ENCODE peak calls at places on chromosomes 12 and 14, in four cellular contexts. U, Z, Y and C are unnamed samples.

GRCh38 chr12:11650697-11651281 is 1.3 kb downstream of the ETV6 start:
- DNase-seq in U (peak), Y (peak), Z (peak), C (no peak)

GRCh38 chr14:65832431-65833253 is 420.1 kb downstream of the FUT8 start:
- DNase-seq in Y (peak), U (peak), Z (peak), C (peak)

GRCh38 chr12:55727643-55728184 is 1.1 kb downstream of the CD63 start:
- DNase-seq in Z (peak), Y (peak), U (peak), C (no peak)

GRCh38 chr12:54299515-54300266 is 1.1 kb downstream of the NFE2 start:
- DNase-seq in U (no peak), Z (peak), Y (no peak), C (no peak)

GRCh38 chr14:34018125-34018524 is 67.3 kb upstream of the EGLN3 start:
- DNase-seq in Y (no peak), U (no peak), Z (no peak), C (no peak)

GRCh38 chr12:50507930-50508329 is 3.1 kb downstream of the DIP2B start:
- DNase-seq in Y (no peak), Z (no peak), U (no peak), C (no peak)

GRCh38 chr14:32366995-32367394 is 37.9 kb downstream of the AKAP6 start:
- DNase-seq in Z (no peak), U (no peak), Y (no peak), C (no peak)

GRCh38 chr14:68637106-68638021 is 155.5 kb downstream of the ZFP36L1 start:
- DNase-seq in U (peak), Z (no peak), Y (peak), C (no peak)

GRCh38 chr12:114779647-114780046 is 95.7 kb upstream of the TBX3 start:
- DNase-seq in U (no peak), Y (no peak), Z (no peak), C (no peak)

GRCh38 chr12:53053223-53054111 is 3.6 kb downstream of the TNS2 start:
- DNase-seq in Y (no peak), U (no peak), Z (peak), C (peak)

GRCh38 chr12:69161835-69162234 is 77.5 kb upstream of the CPSF6 start:
- DNase-seq in U (peak), Y (no peak), Z (no peak), C (no peak)

GRCh38 chr14:92534863-92535654 is 21.5 kb downstream of the RIN3 start:
- DNase-seq in U (no peak), Y (no peak), Z (no peak), C (no peak)

GRCh38 chr12:31118831-31119530 is 45.3 kb downstream of the DDX11 start:
- DNase-seq in Z (no peak), Y (no peak), U (peak), C (no peak)

GRCh38 chr12:114885501-114885900 is 201.5 kb upstream of the TBX3 start:
- DNase-seq in Z (no peak), U (no peak), Y (no peak), C (no peak)

GRCh38 chr12:68286396-68286795 is 33.0 kb upstream of the IL22 start:
- DNase-seq in U (no peak), Y (no peak), Z (no peak), C (no peak)

GRCh38 chr14:81219821-81220487 is 805 bp downstream of the GTF2A1 start:
- DNase-seq in U (no peak), Z (peak), Y (peak), C (peak)

GRCh38 chr12:110269622-110270124 is 11.4 kb upstream of the ATP2A2 start:
- DNase-seq in U (peak), Y (peak), Z (peak), C (no peak)

DNA sequence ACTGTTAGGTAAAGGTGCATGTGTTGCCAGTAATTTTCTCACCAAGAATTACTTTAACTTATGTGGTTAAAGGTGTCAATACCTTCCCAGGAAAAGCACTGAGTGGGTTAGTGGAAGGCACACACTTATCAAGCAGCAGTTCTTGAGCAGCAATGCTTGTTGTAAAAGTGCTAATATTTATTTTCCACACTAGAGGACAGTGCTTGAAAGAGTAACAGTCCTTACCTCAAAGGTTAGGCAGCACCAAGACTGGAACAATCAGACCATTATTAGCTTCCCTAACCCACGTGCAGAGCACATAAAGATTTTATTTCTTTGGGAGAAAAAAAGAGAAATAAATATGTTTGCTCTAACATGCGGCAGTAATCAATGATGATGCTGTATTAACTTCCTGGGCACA is 48.8 kb upstream of the KRR1 start:
- DNase-seq in U (peak), Z (peak), Y (peak), C (peak)
- H3K27ac ChIP-seq in U (no peak), Z (no peak), Y (no peak), C (no peak)

GRCh38 chr12:71439613-71440392 is at the start of gene LGR5:
- DNase-seq in U (peak), Z (peak), Y (peak), C (no peak)
- H3K4me2 ChIP-seq in U (peak), Z (peak), Y (peak), C (no peak)

DNA sequence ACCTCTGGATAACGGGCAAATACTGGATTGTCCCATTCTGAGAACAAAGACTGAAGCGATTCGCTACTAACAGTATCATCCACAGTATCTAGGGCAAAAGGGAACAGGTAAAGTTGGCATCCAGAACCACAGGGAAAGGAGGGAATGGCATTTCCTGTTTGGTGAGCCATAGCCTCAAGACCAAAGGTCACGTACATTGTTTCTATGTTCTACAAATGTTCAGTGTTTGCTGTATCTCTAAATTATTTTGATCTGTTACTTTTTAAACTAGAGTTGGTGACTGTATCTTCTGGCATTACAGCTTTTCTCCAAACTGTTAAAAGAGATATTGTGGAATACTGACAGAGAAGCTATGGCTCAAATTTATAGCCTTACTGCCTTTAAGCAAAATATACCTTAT is 9.7 kb downstream of the MLH3 start:
- DNase-seq in U (no peak), Y (no peak), Z (peak), C (no peak)
- H3K27ac ChIP-seq in U (no peak), Y (peak), Z (no peak), C (no peak)

GRCh38 chr12:81147286-81147919 is 69.5 kb downstream of the ACSS3 start:
- DNase-seq in Z (no peak), U (no peak), Y (no peak), C (no peak)

GRCh38 chr12:81146228-81147225 is 68.6 kb downstream of the ACSS3 start:
- DNase-seq in U (no peak), Z (no peak), Y (no peak), C (no peak)

GRCh38 chr12:81141220-81141619 is 63.3 kb downstream of the ACSS3 start:
- DNase-seq in U (no peak), Y (no peak), Z (no peak), C (no peak)

DNA sequence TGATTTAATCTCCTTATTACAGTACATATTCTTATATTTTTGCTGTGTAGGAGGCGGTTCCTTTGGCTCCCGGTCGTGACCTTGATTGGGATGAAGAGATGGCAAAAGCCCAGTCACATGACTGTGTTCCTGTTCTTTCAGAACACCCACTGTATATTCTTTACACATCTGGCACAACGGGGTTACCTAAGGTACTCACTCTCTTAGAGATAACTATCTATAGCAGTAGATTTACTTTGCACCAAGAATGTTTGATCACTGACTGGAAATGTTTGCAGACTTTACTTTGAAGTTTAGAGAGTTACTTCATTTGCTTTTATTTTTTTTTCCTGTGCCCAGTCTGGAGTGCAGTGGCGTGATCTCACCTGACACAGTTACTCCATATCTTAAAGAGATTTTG is 65.2 kb downstream of the ACSS3 start:
- DNase-seq in U (no peak), Z (no peak), Y (no peak), C (no peak)
- H3K4me2 ChIP-seq in U (no peak), Z (no peak), Y (no peak), C (no peak)

DNA sequence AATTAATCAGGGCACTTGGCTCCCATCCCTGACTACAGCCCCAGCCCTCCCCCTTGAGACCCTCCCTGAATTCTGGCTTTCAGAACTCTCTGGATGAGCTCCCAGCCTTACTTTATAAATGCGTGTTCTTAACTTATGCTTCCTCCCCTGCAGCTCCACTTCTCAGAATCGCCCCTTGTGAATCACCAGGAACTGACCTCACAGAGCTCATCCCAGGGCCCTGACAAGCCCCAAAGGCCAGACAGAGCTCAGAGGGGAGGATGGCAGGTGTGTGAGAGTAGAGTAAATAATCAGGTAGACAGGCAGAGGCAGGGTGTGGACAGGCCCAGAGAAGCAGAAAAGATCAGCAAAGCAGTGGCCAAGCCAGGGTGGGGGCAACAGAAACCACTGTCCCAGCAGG is 68.2 kb upstream of the FOXN3 start:
- DNase-seq in U (no peak), Z (peak), Y (no peak), C (no peak)
- H3K27ac ChIP-seq in U (no peak), Z (no peak), Y (no peak), C (no peak)

GRCh38 chr14:99596772-99597171 is 7.2 kb downstream of the CCDC85C start:
- DNase-seq in Z (no peak), Y (no peak), U (no peak), C (no peak)

GRCh38 chr14:99599440-99599839 is 4.6 kb downstream of the CCDC85C start:
- DNase-seq in Z (no peak), U (no peak), Y (no peak), C (no peak)

GRCh38 chr14:99596071-99596627 is 7.9 kb downstream of the CCDC85C start:
- DNase-seq in Z (peak), U (no peak), Y (no peak), C (no peak)

GRCh38 chr14:99598774-99599173 is 5.2 kb downstream of the CCDC85C start:
- DNase-seq in Y (no peak), Z (no peak), U (no peak), C (no peak)

DNA sequence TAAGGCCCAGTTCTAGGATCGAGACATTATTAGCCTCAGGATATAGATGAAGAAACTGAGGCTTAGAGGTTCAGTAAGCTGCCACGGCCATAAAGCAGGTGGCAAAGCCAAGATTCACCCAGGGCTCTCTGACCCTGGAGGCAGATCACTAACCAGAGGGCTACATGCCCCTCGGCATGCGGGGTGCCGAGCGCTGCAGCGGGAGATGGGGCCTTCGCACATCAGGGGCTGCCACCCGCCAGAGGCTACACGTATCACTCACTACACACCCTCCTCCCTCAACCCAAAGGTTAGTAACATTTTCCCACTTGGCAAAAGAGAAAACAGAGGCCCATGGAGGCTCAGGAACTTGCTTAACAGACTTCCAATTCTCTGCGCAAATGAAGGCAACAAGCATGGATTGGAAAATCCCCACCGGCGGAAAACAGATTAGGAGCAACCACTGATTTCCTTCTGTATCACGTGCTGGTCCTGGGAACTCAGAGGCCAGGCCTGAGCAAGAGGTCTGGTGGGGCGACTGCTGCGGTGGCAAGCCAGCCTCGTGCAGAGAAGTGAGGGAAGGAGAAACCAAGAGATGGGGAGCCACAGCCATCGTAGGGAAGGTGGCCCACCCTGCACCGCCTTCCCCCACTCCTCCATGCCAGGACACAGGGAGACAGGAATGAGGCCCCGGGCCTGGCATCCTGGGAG is 6.0 kb downstream of the CCDC85C start:
- DNase-seq in Y (no peak), U (no peak), Z (no peak), C (no peak)
- H3K4me2 ChIP-seq in Y (no peak), U (no peak), Z (no peak), C (no peak)